ENCODE peak calls at places on chromosomes 12 and 14, in five cellular contexts. M, T, S, A and I are unnamed samples.
A peak's percentile ranks its signal among the peaks of the same experiment; 100 is the strongest.

GRCh38 chr14:59483360-59483759 is 848 bp downstream of the L3HYPDH start:
- DNase-seq in M (no peak), T (no peak), S (no peak), A (no peak), I (no peak)

GRCh38 chr12:13173537-13173936 is 23.0 kb upstream of the EMP1 start:
- DNase-seq in M (peak; percentile 47), T (peak; percentile 83), S (peak; percentile 58), A (no peak), I (peak; percentile 86)

GRCh38 chr14:33709286-33709685 is 241.6 kb downstream of the EGLN3 start:
- DNase-seq in M (no peak), T (no peak), S (no peak), A (no peak), I (no peak)

GRCh38 chr14:34030864-34031263 is 80.0 kb upstream of the EGLN3 start:
- DNase-seq in M (peak; percentile 25), T (no peak), S (no peak), A (no peak), I (no peak)

GRCh38 chr12:112153900-112154234 is 28.5 kb downstream of the TRAFD1 start:
- DNase-seq in M (no peak), T (no peak), S (no peak), A (no peak), I (peak; percentile 4)

GRCh38 chr12:85043829-85044228 is 7.7 kb downstream of the LRRIQ1 start:
- DNase-seq in M (no peak), T (no peak), S (no peak), A (no peak), I (no peak)

GRCh38 chr12:29200586-29200985 is 51.5 kb downstream of the FAR2 start:
- DNase-seq in M (no peak), T (no peak), S (no peak), A (no peak), I (no peak)

GRCh38 chr12:103745962-103746361 is 95.1 kb downstream of the NT5DC3 start:
- DNase-seq in M (no peak), T (no peak), S (no peak), A (no peak), I (no peak)

GRCh38 chr14:90645842-90646443 is 170.3 kb downstream of the TTC7B start:
- DNase-seq in M (no peak), T (peak; percentile 83), S (peak; percentile 64), A (no peak), I (no peak)

GRCh38 chr12:70052476-70052875 is 190.8 kb upstream of the CNOT2 start:
- DNase-seq in M (no peak), T (no peak), S (no peak), A (no peak), I (no peak)

GRCh38 chr12:30813741-30814687 is 59.3 kb upstream of the CAPRIN2 start:
- DNase-seq in M (no peak), T (no peak), S (no peak), A (no peak), I (no peak)

GRCh38 chr14:102688290-102688689 is 89.0 kb upstream of the TRAF3 start:
- DNase-seq in M (no peak), T (no peak), S (peak; percentile 60), A (no peak), I (no peak)

GRCh38 chr14:80134321-80134720 is 77.0 kb downstream of the DIO2 start:
- DNase-seq in M (no peak), T (no peak), S (no peak), A (no peak), I (no peak)

GRCh38 chr12:31959701-31960391 is 631 bp downstream of the RESF1 start:
- DNase-seq in M (peak; percentile 70), T (peak; percentile 90), S (peak; percentile 68), A (peak; percentile 80), I (peak; percentile 88)

GRCh38 chr14:95068091-95068490 is 89.2 kb downstream of the DICER1 start:
- DNase-seq in M (no peak), T (no peak), S (no peak), A (no peak), I (no peak)

GRCh38 chr14:104087505-104087904 is 2.0 kb downstream of the ASPG start:
- DNase-seq in M (no peak), T (peak; percentile 56), S (no peak), A (no peak), I (peak; percentile 30)

GRCh38 chr12:42790761-42791151 is 201.2 kb upstream of the PRICKLE1 start:
- DNase-seq in M (no peak), T (no peak), S (no peak), A (no peak), I (no peak)

GRCh38 chr14:100816950-100817901 is 8.7 kb upstream of the MEG3 start:
- DNase-seq in M (no peak), T (peak; percentile 44), S (no peak), A (no peak), I (peak; percentile 34)

GRCh38 chr14:94025720-94026119 is 420 bp upstream of the OTUB2 start:
- DNase-seq in M (no peak), T (no peak), S (no peak), A (no peak), I (no peak)

GRCh38 chr14:99252940-99253868 is 18.8 kb downstream of the BCL11B start:
- DNase-seq in M (no peak), T (peak; percentile 42), S (no peak), A (no peak), I (no peak)

GRCh38 chr14:49623941-49624806 is 3.6 kb downstream of the MGAT2 start:
- DNase-seq in M (no peak), T (no peak), S (no peak), A (peak; percentile 44), I (no peak)

GRCh38 chr12:49671051-49671765 is 36.0 kb downstream of the FMNL3 start:
- DNase-seq in M (no peak), T (peak; percentile 62), S (no peak), A (peak; percentile 60), I (no peak)

DNA sequence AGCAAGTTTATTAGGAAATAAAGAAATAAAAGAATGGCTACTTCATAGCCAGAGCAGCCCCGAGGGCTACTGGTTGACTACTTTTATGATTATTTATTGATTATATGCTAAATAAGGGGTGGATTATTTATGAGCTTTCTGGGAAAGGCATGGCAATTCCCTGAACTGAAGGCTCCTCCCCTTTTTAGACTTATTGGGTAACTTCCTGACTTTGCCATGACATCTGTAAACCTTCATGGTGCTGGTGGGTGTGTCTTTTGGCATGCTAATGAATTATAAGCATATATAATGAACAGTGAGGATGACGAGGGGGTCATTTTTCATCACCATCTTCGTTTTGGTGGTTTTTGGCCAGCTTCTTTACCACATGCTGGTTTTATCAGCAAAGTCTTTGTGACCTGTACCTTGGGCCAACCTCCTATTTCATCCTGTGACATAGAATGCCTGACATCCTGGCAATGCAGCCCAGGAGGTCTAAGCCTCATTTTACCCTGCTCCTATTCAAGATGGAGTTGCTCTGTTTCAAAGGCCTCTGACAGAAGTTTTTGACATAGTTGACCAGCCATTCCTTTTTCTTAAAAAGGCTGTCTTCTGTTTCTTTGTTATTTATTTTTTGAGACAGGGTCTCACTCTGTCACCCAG is 11.1 kb upstream of the PTGES3 start:
- DNase-seq in M (no peak), T (no peak), S (no peak), A (no peak), I (no peak)
- H3K27ac ChIP-seq in M (no peak overlapping the region), T (no peak overlapping the region), S (no peak overlapping the region), A (no peak overlapping the region), I (no peak overlapping the region)

GRCh38 chr12:120238224-120238616 is 27.3 kb downstream of the PXN start:
- DNase-seq in M (no peak), T (peak; percentile 65), S (no peak), A (no peak), I (no peak)
- H3K4me3 ChIP-seq in M (no peak overlapping the region), T (no peak overlapping the region), S (no peak overlapping the region), A (no peak overlapping the region), I (no peak overlapping the region)

DNA sequence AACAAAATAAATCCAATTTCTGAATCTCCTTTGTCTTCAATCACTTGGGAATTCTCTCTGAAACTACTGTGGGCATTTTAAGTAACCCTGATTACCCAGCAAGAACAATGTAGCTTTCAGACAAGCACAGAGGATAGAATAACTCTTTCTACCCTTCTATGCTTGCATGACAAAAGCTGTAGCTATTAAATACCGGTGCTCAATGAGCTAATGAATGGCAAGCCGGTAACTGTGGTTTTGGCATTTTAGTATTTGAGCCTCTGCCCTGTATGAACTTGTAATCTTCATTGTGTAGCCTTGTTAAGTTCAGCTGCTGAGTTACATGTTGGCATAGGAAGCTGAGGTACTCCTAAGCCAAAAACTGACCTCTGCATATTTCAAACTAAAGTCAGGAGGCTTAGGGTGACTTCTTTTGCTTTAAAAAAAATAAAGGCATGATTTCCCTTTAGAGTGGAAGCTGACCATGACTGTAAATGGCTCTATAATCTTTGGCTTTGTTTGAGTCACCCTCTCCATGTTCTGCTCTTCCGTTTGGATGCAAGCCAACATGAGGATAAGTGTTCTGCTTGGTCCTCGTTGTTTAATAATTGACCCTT is 171.0 kb upstream of the HIF1A start:
- DNase-seq in M (no peak), T (no peak), S (peak; percentile 74), A (no peak), I (no peak)
- H3K4me1 ChIP-seq in M (peaks cover 40% of the 10 kb centered on the region), T (peaks cover 32% of the 10 kb centered on the region), S (peaks cover 28% of the 10 kb centered on the region), A (peaks cover 4% of the 10 kb centered on the region), I (no peaks in the 10 kb centered on the region)

GRCh38 chr14:20668969-20669368 is 15.4 kb upstream of the RNASE4 start:
- DNase-seq in M (no peak), T (no peak), S (no peak), A (no peak), I (no peak)
- H3K27ac ChIP-seq in M (no peak overlapping the region), T (no peak overlapping the region), S (no peak overlapping the region), A (no peak overlapping the region), I (no peak overlapping the region)

GRCh38 chr12:109433618-109434017 is 43.5 kb downstream of the KCTD10 start:
- DNase-seq in M (peak; percentile 45), T (peak; percentile 71), S (no peak), A (no peak), I (no peak)

GRCh38 chr12:109432431-109432830 is 44.7 kb downstream of the KCTD10 start:
- DNase-seq in M (no peak), T (no peak), S (no peak), A (no peak), I (no peak)

GRCh38 chr12:109434556-109434955 is 42.5 kb downstream of the KCTD10 start:
- DNase-seq in M (no peak), T (no peak), S (no peak), A (no peak), I (no peak)

GRCh38 chr12:109430244-109430643 is 46.9 kb downstream of the KCTD10 start:
- DNase-seq in M (no peak), T (no peak), S (no peak), A (no peak), I (no peak)

GRCh38 chr12:109432842-109433304 is 44.2 kb downstream of the KCTD10 start:
- DNase-seq in M (peak; percentile 88), T (peak; percentile 90), S (peak; percentile 87), A (peak; percentile 74), I (peak; percentile 93)
- H3K4me3 ChIP-seq in M (no peak overlapping the region), T (no peak overlapping the region), S (no peak overlapping the region), A (no peak overlapping the region), I (no peak overlapping the region)